ENCODE peak calls at places on chromosomes 13 and 19, in four cellular contexts. C is fibroblast of pulmonary artery, M is thoracic aorta, V is endodermal cell. D is an unnamed sample.
A peak's percentile ranks its signal among the peaks of the same experiment; 100 is the strongest.

GRCh38 chr19:19356500-19356899 is 35.9 kb downstream of the MAU2 start:
- DNase-seq in C (no peak), M (no peak), V (no peak), D (no peak)

GRCh38 chr19:2840794-2841790 is at the start of gene ZNF555:
- DNase-seq in C (peak; percentile 99), M (peak; percentile 99), V (peak; percentile 99), D (peak; percentile 98)

GRCh38 chr19:31356587-31357314 is 7.5 kb upstream of the TSHZ3 start:
- DNase-seq in C (no peak), M (no peak), V (peak; percentile 85), D (no peak)

GRCh38 chr19:38441660-38442348 is 8.3 kb downstream of the RYR1 start:
- DNase-seq in C (peak; percentile 8), M (no peak), V (peak; percentile 80), D (no peak)

GRCh38 chr19:46182476-46182875 is 34.4 kb downstream of the IGFL2 start:
- DNase-seq in C (no peak), M (no peak), V (no peak), D (no peak)

GRCh38 chr13:113117956-113118327 is 4.7 kb upstream of the F10 start:
- DNase-seq in C (no peak), M (no peak), V (no peak), D (no peak)

GRCh38 chr13:37068962-37069361 is 9.5 kb upstream of the SUPT20H start:
- DNase-seq in C (peak; percentile 45), M (no peak), V (no peak), D (no peak)

GRCh38 chr13:43537124-43537523 is 249.6 kb downstream of the ENOX1 start:
- DNase-seq in C (peak; percentile 84), M (no peak), V (no peak), D (no peak)

GRCh38 chr19:32630338-32630737 is 44.6 kb downstream of the ANKRD27 start:
- DNase-seq in C (no peak), M (no peak), V (peak; percentile 59), D (no peak)

GRCh38 chr19:15525291-15525690 is 17.0 kb downstream of the CYP4F22 start:
- DNase-seq in C (no peak), M (no peak), V (no peak), D (no peak)

GRCh38 chr19:47097396-47098217 is 16.0 kb downstream of the ZC3H4 start:
- DNase-seq in C (no peak), M (peak; percentile 36), V (peak; percentile 49), D (no peak)

GRCh38 chr19:51702754-51703654 is 9.9 kb downstream of the SPACA6 start:
- DNase-seq in C (no peak), M (no peak), V (peak; percentile 92), D (no peak)

GRCh38 chr19:39428309-39429112 is 7.2 kb downstream of the RPS16 start:
- DNase-seq in C (peak; percentile 94), M (no peak), V (peak; percentile 97), D (no peak)

GRCh38 chr13:70339738-70340137 is 231.5 kb upstream of the KLHL1 start:
- DNase-seq in C (no peak), M (no peak), V (peak; percentile 81), D (no peak)

GRCh38 chr13:49620170-49620621 is 8.1 kb upstream of the ARL11 start:
- DNase-seq in C (no peak), M (no peak), V (no peak), D (no peak)

GRCh38 chr19:872266-872951 is 12.9 kb downstream of the CFD start:
- DNase-seq in C (peak; percentile 33), M (no peak), V (peak; percentile 88), D (no peak)

GRCh38 chr13:56216221-56216620 is 924.5 kb upstream of the PRR20A start:
- DNase-seq in C (no peak), M (no peak), V (no peak), D (no peak)

GRCh38 chr19:48945415-48945814 is 9.3 kb upstream of the BAX start:
- DNase-seq in C (no peak), M (no peak), V (no peak), D (no peak)

GRCh38 chr13:93805736-93806135 is 579.1 kb downstream of the GPC6 start:
- DNase-seq in C (no peak), M (no peak), V (no peak), D (no peak)

GRCh38 chr13:102255409-102255808 is 146.4 kb downstream of the FGF14 start:
- DNase-seq in C (no peak), M (no peak), V (no peak), D (no peak)

GRCh38 chr19:49152218-49152550 is 3.0 kb downstream of the HRC start:
- DNase-seq in C (no peak), M (no peak), V (no peak), D (no peak)

GRCh38 chr19:47660435-47660832 is 51.5 kb downstream of the BICRA start:
- DNase-seq in C (no peak), M (no peak), V (no peak), D (no peak)

GRCh38 chr19:48390188-48391099 is 907 bp downstream of the KDELR1 start:
- DNase-seq in C (peak; percentile 58), M (no peak), V (peak; percentile 86), D (no peak)

GRCh38 chr19:30068528-30069395 is 126.7 kb downstream of the URI1 start:
- DNase-seq in C (no peak), M (no peak), V (peak; percentile 24), D (no peak)

GRCh38 chr13:113499936-113500335 is 9.4 kb upstream of the DCUN1D2 start:
- DNase-seq in C (peak; percentile 28), M (no peak), V (no peak), D (no peak)

GRCh38 chr19:56142087-56142787 is 1.1 kb downstream of the ZNF444 start:
- DNase-seq in C (no peak), M (no peak), V (no peak), D (no peak)

GRCh38 chr13:71210861-71211260 is 656.1 kb downstream of the DACH1 start:
- DNase-seq in C (no peak), M (no peak), V (no peak), D (no peak)

GRCh38 chr13:30341815-30342570 is 34.6 kb upstream of the KATNAL1 start:
- DNase-seq in C (peak; percentile 86), M (peak; percentile 61), V (no peak), D (peak; percentile 66)

GRCh38 chr19:38850231-38850975 is 617 bp upstream of the HNRNPL start:
- DNase-seq in C (peak; percentile 100), M (peak; percentile 100), V (peak; percentile 100), D (peak; percentile 100)

GRCh38 chr19:32415246-32415645 is 9.7 kb downstream of the DPY19L3 start:
- DNase-seq in C (no peak), M (no peak), V (no peak), D (no peak)

GRCh38 chr19:3618144-3618810 is 8.3 kb downstream of the CACTIN start:
- DNase-seq in C (peak; percentile 56), M (no peak), V (peak; percentile 89), D (no peak)

GRCh38 chr13:28411859-28412353 is 83.0 kb downstream of the FLT1 start:
- DNase-seq in C (peak; percentile 22), M (no peak), V (no peak), D (no peak)

GRCh38 chr19:3284759-3285646 is 60.5 kb downstream of the CELF5 start:
- DNase-seq in C (peak; percentile 44), M (no peak), V (peak; percentile 100), D (no peak)

GRCh38 chr13:111460548-111461444 is 140.4 kb downstream of the TEX29 start:
- DNase-seq in C (peak; percentile 42), M (no peak), V (peak; percentile 83), D (peak; percentile 10)

DNA sequence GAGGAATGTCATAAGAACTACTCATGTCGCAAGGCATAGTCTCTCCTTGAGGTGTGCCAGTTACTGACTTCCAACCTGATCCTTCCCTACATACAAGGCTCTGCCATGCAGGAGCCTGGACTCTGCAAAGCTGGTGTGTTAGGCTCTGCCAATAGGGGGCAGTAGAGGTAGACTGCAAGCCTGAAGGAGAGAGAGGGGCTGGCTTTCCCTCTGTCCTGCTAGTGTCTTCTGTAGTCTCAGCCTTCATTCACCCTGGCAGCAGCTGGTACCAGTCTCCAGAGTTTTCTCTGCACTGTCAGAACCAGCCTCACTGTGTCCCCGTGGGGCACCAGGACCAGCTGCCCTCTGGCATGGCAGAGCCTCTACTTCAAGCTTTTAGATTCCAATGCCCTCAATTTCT is 14.5 kb downstream of the SHISA2 start:
- DNase-seq in C (no peak), M (no peak), V (peak; percentile 94), D (no peak)
- TF ChIP-seq CTCF in C (peak; percentile 43), M (no peak), V (peak; percentile 95), D (peak; percentile 32)

GRCh38 chr19:43694553-43694952 is 21.3 kb upstream of the IRGC start:
- DNase-seq in C (no peak), M (no peak), V (no peak), D (no peak)
- TF ChIP-seq CTCF in C (no peak), M (no peak), V (no peak), D (no peak)

GRCh38 chr13:26280822-26281221 is 26.9 kb downstream of the CDK8 start:
- DNase-seq in C (peak; percentile 29), M (no peak), V (peak; percentile 55), D (no peak)

DNA sequence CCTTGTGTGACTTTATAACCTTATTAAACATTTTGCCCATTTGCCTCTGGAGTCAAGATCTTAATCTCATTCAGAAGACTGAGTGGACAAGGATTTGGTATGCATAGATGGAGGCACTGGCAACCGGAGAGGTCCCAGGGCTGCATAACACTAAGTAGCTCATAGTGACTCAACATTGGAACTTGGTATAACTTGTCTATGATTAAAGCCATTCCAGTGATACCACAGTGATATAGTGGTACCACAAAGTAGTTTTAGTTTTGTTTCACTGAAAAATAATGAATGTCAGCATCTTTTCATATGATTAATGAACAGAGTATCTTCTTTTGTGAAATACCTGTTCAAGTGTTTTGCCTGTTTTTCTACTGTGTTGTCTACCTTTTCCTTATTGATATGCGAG is 26.4 kb downstream of the CDK8 start:
- DNase-seq in C (peak; percentile 20), M (no peak), V (no peak), D (peak; percentile 11)
- TF ChIP-seq CTCF in C (no peak), M (no peak), V (no peak), D (no peak)

GRCh38 chr13:59641261-59641660 is 522.5 kb downstream of the DIAPH3 start:
- DNase-seq in C (no peak), M (no peak), V (peak; percentile 88), D (no peak)
- TF ChIP-seq CTCF in C (no peak), M (no peak), V (peak; percentile 76), D (no peak)

D was measured in AG09319.